ENCODE peak calls at places on chromosomes 4 and X, in seven cellular contexts. A, Q, K, B, C, F and D are unnamed samples.

GRCh38 chr4:7037425-7037824 is 5.7 kb upstream of the TADA2B start:
- DNase-seq in A (no peak), Q (no peak), K (no peak), B (no peak), C (no peak), F (no peak), D (no peak)

GRCh38 chr4:168637872-168638756 is 141.3 kb downstream of the PALLD start:
- DNase-seq in A (no peak), Q (peak; percentile 33), K (peak; percentile 78), B (no peak), C (no peak), F (no peak), D (no peak)

GRCh38 chr4:70183168-70183939 is 12.2 kb upstream of the ODAM start:
- DNase-seq in A (peak; percentile 80), Q (peak; percentile 54), K (peak; percentile 48), B (peak; percentile 46), C (peak; percentile 42), F (no peak), D (peak; percentile 63)

GRCh38 chr4:165364452-165365080 is 14.2 kb upstream of the CPE start:
- DNase-seq in A (peak; percentile 86), Q (peak; percentile 51), K (no peak), B (no peak), C (no peak), F (no peak), D (no peak)

GRCh38 chrX:117645639-117646038 is 471.0 kb downstream of the KLHL13 start:
- DNase-seq in A (no peak), Q (no peak), K (no peak), B (no peak), C (no peak), F (no peak), D (no peak)

GRCh38 chr4:32087211-32087610 is 1367.0 kb downstream of the PCDH7 start:
- DNase-seq in A (no peak), Q (no peak), K (no peak), B (no peak), C (no peak), F (no peak), D (no peak)

GRCh38 chr4:83724488-83725060 is 188.7 kb downstream of the GPAT3 start:
- DNase-seq in A (no peak), Q (no peak), K (no peak), B (no peak), C (no peak), F (no peak), D (no peak)

GRCh38 chr4:24219171-24219570 is 329.3 kb upstream of the PPARGC1A start:
- DNase-seq in A (peak; percentile 95), Q (no peak), K (peak; percentile 39), B (no peak), C (no peak), F (peak; percentile 90), D (no peak)

GRCh38 chrX:31123335-31123734 is 51.5 kb upstream of the FTHL17 start:
- DNase-seq in A (no peak), Q (no peak), K (no peak), B (no peak), C (no peak), F (no peak), D (no peak)

GRCh38 chrX:65488496-65488895 is 46.1 kb downstream of the LAS1L start:
- DNase-seq in A (peak; percentile 35), Q (peak; percentile 35), K (peak; percentile 17), B (no peak), C (no peak), F (peak; percentile 64), D (no peak)

GRCh38 chrX:55815546-55815945 is 98.0 kb downstream of the RRAGB start:
- DNase-seq in A (no peak), Q (no peak), K (no peak), B (no peak), C (no peak), F (peak; percentile 2), D (no peak)

GRCh38 chr4:138734746-138735145 is 280.8 kb upstream of the NOCT start:
- DNase-seq in A (no peak), Q (peak; percentile 87), K (peak; percentile 89), B (no peak), C (no peak), F (no peak), D (no peak)

GRCh38 chr4:183469327-183469726 is 24.9 kb downstream of the CDKN2AIP start:
- DNase-seq in A (no peak), Q (peak; percentile 27), K (no peak), B (no peak), C (no peak), F (no peak), D (no peak)

GRCh38 chrX:38805294-38806053 is 4.2 kb downstream of the MID1IP1 start:
- DNase-seq in A (peak; percentile 59), Q (peak; percentile 85), K (peak; percentile 75), B (peak; percentile 47), C (peak; percentile 29), F (peak; percentile 50), D (no peak)

GRCh38 chr4:113563691-113564378 is 197.7 kb downstream of the CAMK2D start:
- DNase-seq in A (no peak), Q (no peak), K (no peak), B (no peak), C (no peak), F (no peak), D (no peak)

GRCh38 chrX:68883800-68884199 is 55.0 kb downstream of the EFNB1 start:
- DNase-seq in A (no peak), Q (no peak), K (no peak), B (no peak), C (no peak), F (no peak), D (no peak)

GRCh38 chr4:1472911-1473518 is 66.8 kb upstream of the NKX1-1 start:
- DNase-seq in A (no peak), Q (no peak), K (no peak), B (no peak), C (no peak), F (no peak), D (no peak)

GRCh38 chrX:53669258-53669657 is 17.3 kb downstream of the HUWE1 start:
- DNase-seq in A (no peak), Q (no peak), K (no peak), B (no peak), C (no peak), F (no peak), D (no peak)

GRCh38 chrX:7068939-7069367 is 78.6 kb upstream of the STS start:
- DNase-seq in A (peak; percentile 43), Q (no peak), K (no peak), B (peak; percentile 59), C (peak; percentile 60), F (peak; percentile 34), D (no peak)

GRCh38 chrX:15471016-15471415 is 22.1 kb downstream of the PIR start:
- DNase-seq in A (peak; percentile 66), Q (peak; percentile 79), K (peak; percentile 65), B (peak; percentile 53), C (peak; percentile 72), F (peak; percentile 32), D (no peak)

GRCh38 chr4:124061413-124061812 is 651.1 kb downstream of the ANKRD50 start:
- DNase-seq in A (no peak), Q (peak; percentile 51), K (peak; percentile 44), B (no peak), C (no peak), F (no peak), D (no peak)

GRCh38 chrX:48697182-48697727 is 721 bp downstream of the SUV39H1 start:
- DNase-seq in A (no peak), Q (peak; percentile 22), K (no peak), B (no peak), C (no peak), F (no peak), D (no peak)

GRCh38 chr4:140448830-140449229 is 21.4 kb upstream of the CLGN start:
- DNase-seq in A (no peak), Q (no peak), K (no peak), B (no peak), C (no peak), F (no peak), D (no peak)
- H2BK120ac ChIP-seq in A (no peak overlapping the region), Q (no peak overlapping the region), K (no peak overlapping the region), B (no peak overlapping the region), C (no peak overlapping the region), F (no peak overlapping the region), D (no peak overlapping the region)

GRCh38 chr4:151672996-151673395 is 87.8 kb downstream of the GATB start:
- DNase-seq in A (no peak), Q (no peak), K (no peak), B (no peak), C (no peak), F (no peak), D (no peak)

GRCh38 chr4:151671541-151672059 is 89.2 kb downstream of the GATB start:
- DNase-seq in A (peak; percentile 86), Q (peak; percentile 62), K (no peak), B (no peak), C (no peak), F (no peak), D (no peak)

GRCh38 chr4:151668687-151669402 is 92.0 kb downstream of the GATB start:
- DNase-seq in A (no peak), Q (no peak), K (peak; percentile 75), B (no peak), C (no peak), F (no peak), D (no peak)

GRCh38 chr4:151669990-151670389 is 90.8 kb downstream of the GATB start:
- DNase-seq in A (no peak), Q (no peak), K (no peak), B (no peak), C (no peak), F (no peak), D (no peak)

GRCh38 chr4:151670843-151671242 is 90.0 kb downstream of the GATB start:
- DNase-seq in A (no peak), Q (peak; percentile 10), K (no peak), B (no peak), C (no peak), F (no peak), D (no peak)
- H2BK5ac ChIP-seq in A (no peak overlapping the region), Q (no peak overlapping the region), K (no peak overlapping the region), B (no peak overlapping the region), C (no peak overlapping the region), F (no peak overlapping the region), D (no peak overlapping the region)

DNA sequence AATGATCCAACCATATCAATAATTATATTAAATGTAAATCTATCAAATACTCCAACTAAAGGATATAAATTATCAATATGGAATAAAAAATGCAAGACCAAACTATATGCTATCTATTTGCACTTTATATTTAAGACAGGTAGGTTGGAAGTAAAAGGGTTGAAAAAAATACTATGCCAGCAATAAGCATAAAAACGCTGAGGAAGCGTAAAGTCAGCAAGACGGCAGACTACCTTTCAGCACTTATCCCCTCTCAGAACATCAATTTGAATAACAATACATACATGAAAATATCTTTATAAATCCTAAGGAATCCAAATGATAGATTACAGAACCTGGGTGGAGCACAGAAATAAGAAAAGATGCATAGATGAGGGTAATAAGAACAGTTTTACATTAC is 14.0 kb upstream of the GABRA3 start:
- DNase-seq in A (no peak), Q (no peak), K (no peak), B (no peak), C (no peak), F (no peak), D (no peak)
- H2BK120ac ChIP-seq in A (no peak overlapping the region), Q (no peak overlapping the region), K (no peak overlapping the region), B (no peak overlapping the region), C (no peak overlapping the region), F (no peak overlapping the region), D (no peak overlapping the region)

GRCh38 chr4:129345680-129346079 is 249.7 kb downstream of the C4orf33 start:
- DNase-seq in A (no peak), Q (no peak), K (no peak), B (no peak), C (no peak), F (no peak), D (no peak)
- H2BK5ac ChIP-seq in A (no peak overlapping the region), Q (no peak overlapping the region), K (no peak overlapping the region), B (no peak overlapping the region), C (no peak overlapping the region), F (no peak overlapping the region), D (no peak overlapping the region)